ENCODE peak calls at places on chromosome 19, in five cellular contexts. Z, J, P, W and T are unnamed samples.

GRCh38 chr19:3516675-3517207 is 10.6 kb downstream of the FZR1 start:
- DNase-seq in Z (no peak), J (peak), P (no peak), W (no peak), T (no peak)

GRCh38 chr19:1067341-1068103 is 555 bp downstream of the ARHGAP45 start:
- DNase-seq in Z (no peak), J (peak), W (no peak), P (no peak), T (no peak)

GRCh38 chr19:17873661-17874422 is 2.1 kb downstream of the SLC5A5 start:
- DNase-seq in P (peak), J (no peak), W (peak), Z (peak), T (no peak)

GRCh38 chr19:4064551-4065260 is 2.0 kb downstream of the ZBTB7A start:
- DNase-seq in Z (no peak), W (no peak), P (peak), J (no peak), T (peak)

GRCh38 chr19:36750066-36750691 is 22.4 kb downstream of the ZNF850 start:
- DNase-seq in J (no peak), W (no peak), Z (no peak), P (no peak), T (no peak)

GRCh38 chr19:51203941-51204720 is 20.7 kb upstream of the CD33 start:
- DNase-seq in P (no peak), J (no peak), Z (no peak), W (no peak), T (no peak)

GRCh38 chr19:2567580-2567979 is 91.7 kb downstream of the GADD45B start:
- DNase-seq in P (peak), J (no peak), W (no peak), Z (no peak), T (no peak)

GRCh38 chr19:24060687-24061356 is 26.2 kb upstream of the ZNF254 start:
- DNase-seq in Z (no peak), J (peak), P (peak), W (no peak), T (no peak)

GRCh38 chr19:47619763-47620162 is 10.8 kb downstream of the BICRA start:
- DNase-seq in J (peak), Z (no peak), P (no peak), W (no peak), T (no peak)

GRCh38 chr19:31282346-31282745 is 66.9 kb downstream of the TSHZ3 start:
- DNase-seq in Z (no peak), J (no peak), W (no peak), P (no peak), T (no peak)

GRCh38 chr19:14410054-14410774 is 8.9 kb downstream of the DDX39A start:
- DNase-seq in W (no peak), J (no peak), P (no peak), Z (no peak), T (no peak)

GRCh38 chr19:788821-789472 is 8.3 kb upstream of the PTBP1 start:
- DNase-seq in W (peak), J (no peak), P (peak), Z (no peak), T (peak)

GRCh38 chr19:19550454-19550842 is 12.4 kb downstream of the CILP2 start:
- DNase-seq in J (peak), W (no peak), Z (no peak), P (peak), T (peak)

GRCh38 chr19:45469835-45470146 is 2.0 kb downstream of the FOSB start:
- DNase-seq in P (no peak), J (no peak), W (no peak), Z (no peak), T (no peak)

GRCh38 chr19:15124572-15125231 is 17.5 kb downstream of the SYDE1 start:
- DNase-seq in Z (no peak), W (no peak), J (no peak), P (peak), T (peak)

GRCh38 chr19:31974941-31975340 is 370.5 kb upstream of the ZNF507 start:
- DNase-seq in J (no peak), Z (no peak), W (no peak), P (no peak), T (no peak)

GRCh38 chr19:18671303-18672043 is 12.0 kb upstream of the CRTC1 start:
- DNase-seq in P (no peak), W (no peak), J (no peak), Z (no peak), T (no peak)

GRCh38 chr19:40614595-40615411 is 13.6 kb downstream of the LTBP4 start:
- DNase-seq in Z (no peak), W (peak), P (peak), J (peak), T (peak)

GRCh38 chr19:38683393-38684077 is 36.1 kb downstream of the ACTN4 start:
- DNase-seq in J (peak), Z (peak), W (peak), P (peak), T (peak)

GRCh38 chr19:16849168-16849567 is 20.0 kb downstream of the SIN3B start:
- DNase-seq in W (no peak), J (peak), P (peak), Z (no peak), T (peak)

GRCh38 chr19:6588508-6589345 is 2.2 kb downstream of the CD70 start:
- DNase-seq in P (peak), J (no peak), Z (no peak), W (no peak), T (no peak)

GRCh38 chr19:6963937-6964336 is 57.3 kb downstream of the MBD3L2B start:
- DNase-seq in J (no peak), W (peak), P (no peak), Z (no peak), T (no peak)

GRCh38 chr19:2027361-2027760 is 11.8 kb upstream of the BTBD2 start:
- DNase-seq in J (peak), W (no peak), Z (no peak), P (peak), T (peak)

GRCh38 chr19:35715355-35715809 is 2.4 kb upstream of the KMT2B start:
- DNase-seq in Z (no peak), J (no peak), P (no peak), W (no peak), T (no peak)

GRCh38 chr19:33432408-33433170 is 59.1 kb downstream of the CEBPG start:
- DNase-seq in J (no peak), Z (no peak), W (no peak), P (no peak), T (no peak)

GRCh38 chr19:55189424-55189823 is 9.3 kb upstream of the SYT5 start:
- DNase-seq in Z (peak), P (peak), J (peak), W (no peak), T (peak)

GRCh38 chr19:46753420-46754155 is 7.3 kb upstream of the STRN4 start:
- DNase-seq in J (no peak), Z (peak), W (peak), P (peak), T (peak)

GRCh38 chr19:38640368-38640767 is 7.1 kb upstream of the ACTN4 start:
- DNase-seq in Z (no peak), W (no peak), J (no peak), P (no peak), T (no peak)

GRCh38 chr19:2602391-2603181 is 99.9 kb downstream of the GNG7 start:
- DNase-seq in J (peak), Z (no peak), P (peak), W (no peak), T (peak)

GRCh38 chr19:41323023-41323422 is 13.1 kb downstream of the CCDC97 start:
- DNase-seq in P (peak), J (peak), Z (no peak), W (no peak), T (peak)

GRCh38 chr19:13856530-13856929 is 20.4 kb upstream of the NANOS3 start:
- DNase-seq in Z (no peak), P (no peak), J (no peak), W (peak), T (no peak)

GRCh38 chr19:55117063-55117635 is 288 bp downstream of the PPP1R12C start:
- DNase-seq in P (peak), J (peak), Z (no peak), W (peak), T (peak)

GRCh38 chr19:39099341-39099740 is 15.2 kb downstream of the ACP7 start:
- DNase-seq in J (no peak), W (no peak), P (no peak), Z (no peak), T (no peak)

GRCh38 chr19:1773173-1773572 is 19.9 kb downstream of the ONECUT3 start:
- DNase-seq in J (peak), P (peak), Z (no peak), W (no peak), T (no peak)

GRCh38 chr19:17076539-17076919 is 952 bp downstream of the MYO9B start:
- DNase-seq in P (peak), J (peak), Z (no peak), W (peak), T (peak)